ENCODE peak calls at places on chromosomes 6 and 20, in eight cellular contexts. One of them, this sample, is unnamed.
A peak's percentile ranks its signal among the peaks of the same experiment; 100 is the strongest.

GRCh38 chr6:137119196-137120104 is 54.0 kb downstream of the IL22RA2 start:
- DNase-seq in HCT116: no peak
- DNase-seq in GM10248: no peak
- DNase-seq in neural progenitor cell: no peak
- DNase-seq in SW480: no peak
- DNase-seq in psoas muscle: no peak
- DNase-seq in left cardiac atrium: no peak
- DNase-seq in glutamatergic neuron: no peak
- DNase-seq in this sample: no peak

GRCh38 chr20:48319943-48320584 is 507.7 kb downstream of the PREX1 start:
- DNase-seq in HCT116: no peak
- DNase-seq in GM10248: no peak
- DNase-seq in neural progenitor cell: no peak
- DNase-seq in SW480: no peak
- DNase-seq in psoas muscle: no peak
- DNase-seq in left cardiac atrium: no peak
- DNase-seq in glutamatergic neuron: no peak
- DNase-seq in this sample: no peak

GRCh38 chr20:23508449-23508848 is 17.5 kb downstream of the CST8 start:
- DNase-seq in HCT116: no peak
- DNase-seq in GM10248: no peak
- DNase-seq in neural progenitor cell: no peak
- DNase-seq in SW480: no peak
- DNase-seq in psoas muscle: no peak
- DNase-seq in left cardiac atrium: no peak
- DNase-seq in glutamatergic neuron: no peak
- DNase-seq in this sample: no peak

GRCh38 chr6:167762259-167762962 is 64.3 kb upstream of the AFDN start:
- DNase-seq in HCT116: no peak
- DNase-seq in GM10248: no peak
- DNase-seq in neural progenitor cell: no peak
- DNase-seq in SW480: no peak
- DNase-seq in psoas muscle: no peak
- DNase-seq in left cardiac atrium: no peak
- DNase-seq in glutamatergic neuron: no peak
- DNase-seq in this sample: no peak

GRCh38 chr20:1503564-1504227 is 12.5 kb upstream of the SIRPB2 start:
- DNase-seq in HCT116: peak; percentile 91
- DNase-seq in GM10248: peak; percentile 79
- DNase-seq in neural progenitor cell: peak; percentile 88
- DNase-seq in SW480: peak; percentile 96
- DNase-seq in psoas muscle: peak; percentile 42
- DNase-seq in left cardiac atrium: peak; percentile 69
- DNase-seq in glutamatergic neuron: peak; percentile 79
- DNase-seq in this sample: peak; percentile 54

GRCh38 chr6:13488015-13488895 is 855 bp upstream of the GFOD1 start:
- DNase-seq in HCT116: no peak
- DNase-seq in GM10248: peak; percentile 39
- DNase-seq in neural progenitor cell: peak; percentile 71
- DNase-seq in SW480: no peak
- DNase-seq in psoas muscle: peak; percentile 69
- DNase-seq in left cardiac atrium: peak; percentile 76
- DNase-seq in glutamatergic neuron: peak; percentile 48
- DNase-seq in this sample: no peak

GRCh38 chr20:2004171-2004570 is 10.3 kb upstream of the PDYN start:
- DNase-seq in HCT116: no peak
- DNase-seq in GM10248: no peak
- DNase-seq in neural progenitor cell: no peak
- DNase-seq in SW480: no peak
- DNase-seq in psoas muscle: no peak
- DNase-seq in left cardiac atrium: no peak
- DNase-seq in glutamatergic neuron: no peak
- DNase-seq in this sample: no peak

GRCh38 chr6:69936674-69937363 is 70.5 kb downstream of the COL19A1 start:
- DNase-seq in HCT116: no peak
- DNase-seq in GM10248: no peak
- DNase-seq in neural progenitor cell: no peak
- DNase-seq in SW480: no peak
- DNase-seq in psoas muscle: no peak
- DNase-seq in left cardiac atrium: no peak
- DNase-seq in glutamatergic neuron: no peak
- DNase-seq in this sample: no peak

GRCh38 chr6:18510644-18511033 is 123.5 kb downstream of the RNF144B start:
- DNase-seq in HCT116: no peak
- DNase-seq in GM10248: no peak
- DNase-seq in neural progenitor cell: no peak
- DNase-seq in SW480: no peak
- DNase-seq in psoas muscle: no peak
- DNase-seq in left cardiac atrium: no peak
- DNase-seq in glutamatergic neuron: no peak
- DNase-seq in this sample: no peak

GRCh38 chr6:111788779-111789276 is 84.4 kb downstream of the FYN start:
- DNase-seq in HCT116: no peak
- DNase-seq in GM10248: no peak
- DNase-seq in neural progenitor cell: peak; percentile 54
- DNase-seq in SW480: no peak
- DNase-seq in psoas muscle: no peak
- DNase-seq in left cardiac atrium: no peak
- DNase-seq in glutamatergic neuron: peak; percentile 42
- DNase-seq in this sample: no peak

This sample was measured in NCI-H1048.